ENCODE peak calls at places on chromosomes 12 and 14, in six cellular contexts. J is astrocyte of the cerebellum; I is activated T-helper 1 cell treated with anti-CD3 and anti-CD28 coated beads, Interleukin-2, amount 50 U/mL, for 16 hours; N is NCI-H510A treated with DMSO at 0.1 percent for 48 hours; L is HEK293T; C is NCI-H2081. R is an unnamed sample.

GRCh38 chr14:104209985-104210520 is 71.7 kb downstream of the KIF26A start:
- DNase-seq in J (no peak), I (no peak), N (no peak), L (no peak), C (no peak), R (no peak)

GRCh38 chr14:94636744-94637412 is 24.7 kb downstream of the SERPINA3 start:
- DNase-seq in J (no peak), I (no peak), N (no peak), L (no peak), C (no peak), R (no peak)

GRCh38 chr14:90091393-90091792 is 29.6 kb downstream of the KCNK13 start:
- DNase-seq in J (peak), I (no peak), N (no peak), L (no peak), C (peak), R (no peak)

GRCh38 chr12:30110970-30111586 is 327.3 kb upstream of the TMTC1 start:
- DNase-seq in J (peak), I (no peak), N (no peak), L (no peak), C (no peak), R (no peak)

GRCh38 chr12:31317471-31318397 is 8.2 kb downstream of the SINHCAF start:
- DNase-seq in J (no peak), I (no peak), N (peak), L (no peak), C (peak), R (no peak)

GRCh38 chr12:30044206-30044605 is 260.5 kb upstream of the TMTC1 start:
- DNase-seq in J (no peak), I (no peak), N (no peak), L (no peak), C (no peak), R (no peak)

GRCh38 chr12:64706831-64707230 is 52.4 kb downstream of the GNS start:
- DNase-seq in J (no peak), I (no peak), N (no peak), L (no peak), C (no peak), R (no peak)

GRCh38 chr12:129941646-129942045 is 37.8 kb upstream of the TMEM132D start:
- DNase-seq in J (no peak), I (no peak), N (no peak), L (no peak), C (no peak), R (no peak)

GRCh38 chr12:124306686-124307555 is 12.0 kb downstream of the RFLNA start:
- DNase-seq in J (no peak), I (no peak), N (no peak), L (no peak), C (no peak), R (no peak)

GRCh38 chr12:93441111-93441616 is 583 bp downstream of the UBE2N start:
- DNase-seq in J (no peak), I (peak), N (no peak), L (peak), C (no peak), R (no peak)

GRCh38 chr14:42001436-42001835 is 394.8 kb downstream of the LRFN5 start:
- DNase-seq in J (no peak), I (no peak), N (no peak), L (no peak), C (no peak), R (no peak)

GRCh38 chr14:68564236-68564825 is 228.5 kb downstream of the ZFP36L1 start:
- DNase-seq in J (no peak), I (no peak), N (no peak), L (no peak), C (no peak), R (no peak)

GRCh38 chr14:77988096-77988870 is 181.9 kb upstream of the NRXN3 start:
- DNase-seq in J (no peak), I (no peak), N (no peak), L (no peak), C (no peak), R (no peak)

GRCh38 chr14:91866061-91866460 is 1.3 kb downstream of the TC2N start:
- DNase-seq in J (peak), I (no peak), N (no peak), L (no peak), C (no peak), R (no peak)

GRCh38 chr12:67747869-67748760 is 99.6 kb downstream of the DYRK2 start:
- DNase-seq in J (peak), I (no peak), N (no peak), L (no peak), C (no peak), R (no peak)

GRCh38 chr14:24705840-24706239 is 71.8 kb upstream of the GZMB start:
- DNase-seq in J (no peak), I (no peak), N (no peak), L (no peak), C (no peak), R (no peak)

GRCh38 chr12:98793121-98793520 is 148.0 kb downstream of the APAF1 start:
- DNase-seq in J (no peak), I (no peak), N (no peak), L (no peak), C (no peak), R (no peak)

GRCh38 chr12:108381793-108382436 is 42.8 kb upstream of the CMKLR1 start:
- DNase-seq in J (no peak), I (no peak), N (no peak), L (peak), C (no peak), R (no peak)

GRCh38 chr12:56677680-56678079 is 10.4 kb downstream of the PTGES3 start:
- DNase-seq in J (no peak), I (no peak), N (no peak), L (no peak), C (no peak), R (no peak)

GRCh38 chr14:102348376-102348775 is 14.3 kb downstream of the CINP start:
- DNase-seq in J (no peak), I (no peak), N (no peak), L (no peak), C (no peak), R (no peak)

R was measured in posterior cingulate gyrus.